ENCODE peak calls at places on chromosomes 4 and X, in ten cellular contexts. C is adrenal gland; A is esophagus squamous epithelium; N is GM23248; V is ovary; Q is SK-N-SH; Y is mesenchymal stem cell; B is stomach; G is left lung; J is CD8-positive, alpha-beta memory T cell. O is an unnamed sample.

GRCh38 chr4:22488136-22488535 is 27.7 kb downstream of the ADGRA3 start:
- DNase-seq in C (no peak), N (no peak), J (no peak), A (no peak), G (no peak), B (no peak), Y (no peak), Q (no peak), V (no peak), O (no peak)

GRCh38 chr4:1414831-1415680 is 8.8 kb upstream of the NKX1-1 start:
- DNase-seq in B (peak; percentile 21), Y (no peak), Q (peak; percentile 62), N (no peak), J (no peak), A (no peak), G (peak; percentile 67), V (no peak), C (no peak), O (no peak)

GRCh38 chr4:8182858-8183725 is 16.0 kb upstream of the SH3TC1 start:
- DNase-seq in J (no peak), A (no peak), G (peak; percentile 91), N (peak; percentile 94), B (peak; percentile 89), Q (no peak), Y (peak; percentile 63), C (peak; percentile 54), V (peak; percentile 47), O (no peak)

GRCh38 chr4:163991268-163991667 is 496.8 kb downstream of the TMA16 start:
- DNase-seq in Y (no peak), Q (no peak), C (no peak), V (no peak), B (no peak), G (no peak), J (no peak), N (no peak), A (no peak), O (no peak)

GRCh38 chr4:40121515-40121914 is 64.9 kb downstream of the N4BP2 start:
- DNase-seq in C (no peak), Q (no peak), Y (peak; percentile 78), N (peak; percentile 89), A (no peak), B (no peak), V (no peak), J (no peak), G (no peak), O (no peak)

GRCh38 chr4:137514401-137515116 is 17.7 kb downstream of the PCDH18 start:
- DNase-seq in N (peak; percentile 23), Y (no peak), Q (no peak), J (no peak), B (no peak), G (no peak), V (no peak), A (no peak), C (no peak), O (no peak)

GRCh38 chr4:8727546-8728510 is 135.3 kb downstream of the CPZ start:
- DNase-seq in V (peak; percentile 2), A (no peak), N (no peak), G (peak; percentile 75), B (peak; percentile 21), Y (no peak), C (peak; percentile 5), J (no peak), Q (peak; percentile 12), O (no peak)

GRCh38 chr4:67036791-67037190 is 508.5 kb downstream of the CENPC start:
- DNase-seq in J (no peak), B (no peak), N (no peak), G (no peak), Y (no peak), C (no peak), A (no peak), V (no peak), Q (no peak), O (no peak)

GRCh38 chrX:116873678-116874077 is 410.9 kb upstream of the CT83 start:
- DNase-seq in Q (no peak), J (no peak), A (no peak), V (no peak), Y (peak; percentile 0), C (no peak), B (no peak), G (no peak), N (peak; percentile 82), O (no peak)

GRCh38 chr4:107711831-107712230 is 8.2 kb downstream of the PAPSS1 start:
- DNase-seq in C (no peak), J (no peak), B (no peak), V (no peak), A (no peak), Q (no peak), N (no peak), G (no peak), Y (no peak), O (no peak)

GRCh38 chrX:17741123-17741511 is 3.8 kb downstream of the SCML1 start:
- DNase-seq in N (no peak), V (no peak), A (no peak), Y (no peak), J (no peak), Q (no peak), G (no peak), B (no peak), C (no peak), O (no peak)

GRCh38 chrX:70477734-70478075 is 33.1 kb downstream of the DLG3 start:
- DNase-seq in N (no peak), V (no peak), C (no peak), J (no peak), A (no peak), B (no peak), G (no peak), Y (no peak), Q (no peak), O (no peak)

GRCh38 chrX:70479197-70479969 is 34.7 kb downstream of the DLG3 start:
- DNase-seq in Y (peak; percentile 89), J (no peak), B (no peak), G (no peak), C (no peak), A (no peak), N (peak; percentile 79), Q (no peak), V (no peak), O (peak; percentile 64)

GRCh38 chrX:70479970-70480659 is 35.5 kb downstream of the DLG3 start:
- DNase-seq in Q (no peak), G (no peak), C (no peak), B (peak; percentile 43), Y (no peak), J (no peak), V (peak; percentile 13), N (no peak), A (no peak), O (peak; percentile 17)

GRCh38 chrX:70476934-70477733 is 32.5 kb downstream of the DLG3 start:
- DNase-seq in B (peak; percentile 39), V (peak; percentile 54), J (no peak), G (no peak), N (peak; percentile 56), Q (no peak), A (no peak), Y (peak; percentile 87), C (no peak), O (no peak)

GRCh38 chrX:70478521-70478920 is 33.9 kb downstream of the DLG3 start:
- DNase-seq in Y (peak; percentile 46), V (no peak), G (no peak), A (no peak), Q (no peak), C (no peak), J (no peak), N (no peak), B (no peak), O (no peak)
- H3K4me3 ChIP-seq in Y (no peak overlapping the region), V (no peak overlapping the region), G (no peak overlapping the region), A (no peak overlapping the region), Q (no peak overlapping the region), C (no peak overlapping the region), J (no peak overlapping the region), N (no peak overlapping the region), B (no peak overlapping the region), O (no peak overlapping the region)

GRCh38 chr4:176780995-176781738 is 11.6 kb downstream of the VEGFC start:
- DNase-seq in C (no peak), Y (no peak), J (no peak), G (no peak), Q (no peak), V (no peak), A (no peak), B (no peak), N (peak; percentile 66), O (no peak)
- H3K4me1 ChIP-seq in C (peaks cover 5% of the 10 kb centered on the region), Y (peaks cover 6% of the 10 kb centered on the region), J (no peaks in the 10 kb centered on the region), G (peaks cover 2% of the 10 kb centered on the region), Q (no peaks in the 10 kb centered on the region), V (no peaks in the 10 kb centered on the region), A (no peaks in the 10 kb centered on the region), B (no peaks in the 10 kb centered on the region), N (peaks cover 80% of the 10 kb centered on the region), O (no peaks in the 10 kb centered on the region)

GRCh38 chr4:10020871-10021676 is at the start of gene SLC2A9:
- DNase-seq in V (no peak), B (no peak), C (no peak), Y (no peak), Q (no peak), G (no peak), A (no peak), J (no peak), N (peak; percentile 60), O (peak; percentile 79)

GRCh38 chr4:10020106-10020505 is 1.2 kb downstream of the SLC2A9 start:
- DNase-seq in G (no peak), A (no peak), Q (no peak), B (no peak), C (no peak), N (no peak), J (no peak), Y (no peak), V (no peak), O (no peak)

GRCh38 chr4:10018818-10019438 is 2.4 kb downstream of the SLC2A9 start:
- DNase-seq in A (peak; percentile 78), J (peak; percentile 94), N (peak; percentile 94), C (peak; percentile 99), Y (peak; percentile 77), Q (peak; percentile 91), B (peak; percentile 95), V (peak; percentile 99), G (peak; percentile 99), O (peak; percentile 99)

GRCh38 chr4:10017037-10017893 is 4.0 kb downstream of the SLC2A9 start:
- DNase-seq in A (no peak), N (no peak), G (no peak), Y (no peak), Q (no peak), B (no peak), J (no peak), V (no peak), C (no peak), O (no peak)

GRCh38 chr4:10019521-10020051 is 1.7 kb downstream of the SLC2A9 start:
- DNase-seq in N (no peak), G (no peak), Q (no peak), Y (no peak), J (no peak), V (peak; percentile 31), B (no peak), A (no peak), C (peak; percentile 37), O (no peak)
- H3K27ac ChIP-seq in N (peak overlapping the region; percentile 65), G (peak overlapping the region; percentile 82), Q (no peak overlapping the region), Y (no peak overlapping the region), J (peak overlapping the region; percentile 64), V (peak overlapping the region; percentile 90), B (peak overlapping the region; percentile 90), A (peak overlapping the region; percentile 84), C (peak overlapping the region; percentile 90), O (no peak overlapping the region)

DNA sequence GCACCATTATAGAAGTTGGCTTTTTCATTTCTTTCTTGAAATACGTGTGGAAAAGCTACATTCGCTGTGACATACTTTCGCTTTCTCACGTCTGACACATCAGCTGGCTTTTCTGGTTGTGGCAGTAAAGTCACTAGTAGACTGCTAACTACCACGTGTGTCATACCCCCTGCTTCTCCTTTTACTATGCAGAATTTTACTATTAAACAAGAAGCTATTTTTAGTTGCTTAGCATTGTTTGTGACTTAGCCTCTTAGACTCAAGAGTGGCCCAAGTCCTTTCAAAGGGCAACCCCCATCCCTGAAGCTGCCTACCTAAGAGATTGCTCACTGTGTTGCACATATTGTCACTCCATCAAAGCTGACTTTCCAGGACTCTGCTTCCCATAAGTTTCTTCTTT is 2.1 kb upstream of the IL2 start:
- DNase-seq in C (no peak), N (peak; percentile 67), Y (peak; percentile 72), A (no peak), J (no peak), V (no peak), Q (no peak), B (no peak), G (no peak), O (peak; percentile 4)
- H3K4me3 ChIP-seq in C (peak overlapping the region; percentile 19), N (peak overlapping the region; percentile 66), Y (peak overlapping the region; percentile 55), A (peak overlapping the region; percentile 24), J (peak overlapping the region; percentile 57), V (no peak overlapping the region), Q (peak overlapping the region; percentile 31), B (no peak overlapping the region), G (no peak overlapping the region), O (no peak overlapping the region)

O was measured in cardiac muscle cell.